ENCODE peak calls at places on chromosomes 3 and 15, in nine cellular contexts. S is stimulated activated CD8-positive, alpha-beta memory T cell treated with anti-CD3 and anti-CD28 coated beads, Interleukin-2, amount 100 ng/mL, for 48 hours; T is activated naive CD4-positive, alpha-beta T cell; W is stimulated activated CD4-positive, alpha-beta T cell treated with anti-CD3 and anti-CD28 coated beads, Interleukin-12 subunit alpha, Interleukin-12 subunit beta, amount 100 ng/mL, for 48 hours; U is adrenal gland; F is NCI-H146; A is NCI-H460; N is D721Med; Z is NCI-H69. Y is an unnamed sample.

GRCh38 chr3:146972726-146973125 is 367.6 kb upstream of the PLSCR5 start:
- DNase-seq in U (no peak), A (no peak), N (no peak), Z (no peak), T (no peak), W (no peak), F (no peak), S (no peak), Y (no peak)

GRCh38 chr15:27722102-27722501 is 377.0 kb downstream of the OCA2 start:
- DNase-seq in S (no peak), N (no peak), W (no peak), F (peak), Z (peak), U (no peak), A (no peak), T (no peak), Y (no peak)

GRCh38 chr15:74402873-74403589 is 30.7 kb downstream of the SEMA7A start:
- DNase-seq in N (no peak), F (no peak), S (peak), Z (no peak), W (peak), U (no peak), T (no peak), A (no peak), Y (peak)

GRCh38 chr3:46076606-46077005 is 49.3 kb upstream of the XCR1 start:
- DNase-seq in A (no peak), S (no peak), W (no peak), T (no peak), U (no peak), Z (no peak), N (no peak), F (no peak), Y (peak)

GRCh38 chr15:25054329-25054728 is 99.5 kb downstream of the SNRPN start:
- DNase-seq in A (no peak), S (no peak), F (no peak), N (no peak), Z (no peak), T (no peak), U (no peak), W (no peak), Y (no peak)

GRCh38 chr15:90710436-90710835 is 6.7 kb upstream of the BLM start:
- DNase-seq in U (peak), F (no peak), N (no peak), W (no peak), S (no peak), Z (no peak), T (no peak), A (no peak), Y (no peak)

GRCh38 chr3:138389144-138389601 is 40.8 kb downstream of the MRAS start:
- DNase-seq in S (no peak), W (no peak), U (no peak), Z (no peak), F (no peak), T (no peak), N (no peak), A (no peak), Y (no peak)

GRCh38 chr3:149738891-149739290 is 13.4 kb downstream of the COMMD2 start:
- DNase-seq in T (no peak), N (no peak), F (no peak), A (no peak), U (no peak), W (no peak), S (no peak), Z (no peak), Y (no peak)

GRCh38 chr15:70289191-70289955 is 191.7 kb upstream of the TLE3 start:
- DNase-seq in U (peak), N (no peak), T (no peak), W (no peak), F (no peak), Z (peak), A (no peak), S (no peak), Y (no peak)

GRCh38 chr3:128329491-128330300 is 137.0 kb downstream of the DNAJB8 start:
- DNase-seq in S (no peak), F (no peak), N (no peak), U (no peak), A (no peak), W (no peak), Z (peak), T (no peak), Y (no peak)

GRCh38 chr3:49903451-49904424 is at the start of gene MST1R:
- DNase-seq in F (no peak), A (peak), Z (peak), T (peak), W (peak), N (peak), S (peak), U (peak), Y (peak)

GRCh38 chr3:71499477-71499876 is 84.1 kb downstream of the FOXP1 start:
- DNase-seq in S (no peak), W (no peak), F (no peak), N (no peak), T (no peak), Z (no peak), A (no peak), U (no peak), Y (no peak)

GRCh38 chr3:135922903-135923250 is 42.7 kb upstream of the PPP2R3A start:
- DNase-seq in A (no peak), N (no peak), W (no peak), Z (no peak), S (no peak), F (no peak), U (no peak), T (no peak), Y (no peak)

GRCh38 chr3:51708216-51708845 is 1.5 kb downstream of the GRM2 start:
- DNase-seq in U (peak), F (no peak), W (no peak), N (peak), A (no peak), Z (no peak), T (no peak), S (no peak), Y (no peak)

GRCh38 chr15:69648215-69648614 is 195.6 kb downstream of the RPLP1 start:
- DNase-seq in Z (peak), A (no peak), T (no peak), N (no peak), U (peak), W (no peak), S (no peak), F (peak), Y (no peak)

GRCh38 chr3:47802734-47803477 is at the start of gene DHX30:
- DNase-seq in A (peak), F (peak), S (peak), W (peak), Z (peak), U (peak), T (peak), N (peak), Y (peak)

GRCh38 chr15:99997112-99997651 is 263.9 kb upstream of the LYSMD4 start:
- DNase-seq in F (no peak), W (no peak), S (no peak), T (no peak), Z (no peak), N (no peak), A (no peak), U (no peak), Y (no peak)

GRCh38 chr15:92634641-92635272 is 20.8 kb downstream of the FAM174B start:
- DNase-seq in F (peak), T (no peak), S (no peak), W (no peak), N (no peak), A (no peak), U (peak), Z (peak), Y (no peak)

GRCh38 chr3:17730318-17730967 is 12.0 kb downstream of the TBC1D5 start:
- DNase-seq in F (peak), T (no peak), S (no peak), N (no peak), U (no peak), W (no peak), Z (peak), A (no peak), Y (no peak)

GRCh38 chr3:195441971-195442572 is 748 bp downstream of the ACAP2 start:
- DNase-seq in W (peak), Z (peak), A (no peak), N (no peak), T (no peak), S (peak), F (peak), U (peak), Y (peak)

GRCh38 chr3:71688121-71688520 is 37.1 kb downstream of the EIF4E3 start:
- DNase-seq in A (no peak), S (no peak), F (no peak), T (no peak), Z (no peak), U (no peak), N (no peak), W (no peak), Y (no peak)

GRCh38 chr3:56999547-56999946 is 60.9 kb upstream of the SPATA12 start:
- DNase-seq in S (no peak), F (no peak), W (no peak), U (no peak), T (no peak), A (no peak), Z (no peak), N (no peak), Y (no peak)

GRCh38 chr15:95874625-95875024 is 455.9 kb upstream of the NR2F2 start:
- DNase-seq in F (no peak), W (no peak), Z (no peak), T (no peak), U (no peak), N (no peak), S (no peak), A (no peak), Y (no peak)

GRCh38 chr3:16452265-16452664 is 61.2 kb downstream of the RFTN1 start:
- DNase-seq in W (no peak), U (no peak), T (no peak), N (no peak), A (no peak), F (no peak), S (no peak), Z (no peak), Y (no peak)

GRCh38 chr3:62558549-62559112 is 185.3 kb upstream of the FEZF2 start:
- DNase-seq in N (no peak), A (peak), U (no peak), F (no peak), W (no peak), Z (peak), S (no peak), T (no peak), Y (peak)

GRCh38 chr3:9169326-9169725 is 80.1 kb downstream of the SRGAP3 start:
- DNase-seq in W (no peak), N (no peak), T (no peak), U (no peak), Z (no peak), S (no peak), F (no peak), A (no peak), Y (peak)

GRCh38 chr3:141231923-141232861 is 567 bp downstream of the PXYLP1 start:
- DNase-seq in Z (peak), S (no peak), F (peak), W (no peak), T (no peak), U (no peak), A (no peak), N (no peak), Y (peak)

GRCh38 chr3:195803309-195803908 is 8.3 kb downstream of the MUC4 start:
- DNase-seq in W (no peak), T (no peak), U (no peak), F (no peak), A (no peak), N (no peak), S (no peak), Z (no peak), Y (no peak)

GRCh38 chr15:77036537-77037474 is 34.1 kb downstream of the TSPAN3 start:
- DNase-seq in U (peak), Z (no peak), S (no peak), T (no peak), N (no peak), F (no peak), W (no peak), A (no peak), Y (no peak)

GRCh38 chr3:126347543-126348161 is 9.6 kb downstream of the KLF15 start:
- DNase-seq in U (peak), Z (no peak), N (no peak), T (no peak), F (no peak), A (no peak), W (no peak), S (no peak), Y (no peak)

GRCh38 chr3:149917124-149917667 is 53.5 kb downstream of the PFN2 start:
- DNase-seq in N (no peak), F (no peak), T (no peak), S (no peak), A (no peak), W (no peak), U (no peak), Z (no peak), Y (no peak)

GRCh38 chr15:40471105-40471777 is 457 bp downstream of the CHST14 start:
- DNase-seq in T (no peak), S (no peak), F (peak), N (no peak), W (no peak), A (no peak), U (peak), Z (peak), Y (peak)

GRCh38 chr15:38490231-38490630 is 36.3 kb downstream of the FAM98B start:
- DNase-seq in Z (no peak), W (no peak), F (no peak), A (no peak), T (no peak), N (no peak), S (no peak), U (no peak), Y (no peak)

GRCh38 chr3:1506090-1506489 is 413.3 kb downstream of the CNTN6 start:
- DNase-seq in F (no peak), U (no peak), A (no peak), N (no peak), T (no peak), S (no peak), W (no peak), Z (peak), Y (no peak)

GRCh38 chr3:47250309-47251060 is 32.1 kb downstream of the KIF9 start:
- DNase-seq in A (peak), S (no peak), Z (no peak), F (peak), U (peak), N (no peak), T (no peak), W (no peak), Y (peak)

GRCh38 chr3:58021072-58021959 is 13.1 kb downstream of the FLNB start:
- DNase-seq in F (peak), Z (peak), N (no peak), U (no peak), A (no peak), W (no peak), T (no peak), S (no peak), Y (no peak)